ENCODE peak calls at places on chromosomes 5 and 9, in five cellular contexts. A, R, Q, V and Z are unnamed samples.

GRCh38 chr9:3498691-3499090 is 27.1 kb downstream of the RFX3 start:
- DNase-seq in A (no peak), R (no peak), Q (no peak), V (no peak), Z (no peak)

GRCh38 chr9:4486176-4486575 is 4.1 kb upstream of the SLC1A1 start:
- DNase-seq in A (no peak), R (no peak), Q (no peak), V (peak; percentile 25), Z (no peak)

GRCh38 chr5:115962565-115963402 is 509 bp downstream of the LVRN start:
- DNase-seq in A (no peak), R (no peak), Q (no peak), V (no peak), Z (no peak)

GRCh38 chr5:177405805-177406204 is 3.6 kb downstream of the F12 start:
- DNase-seq in A (no peak), R (no peak), Q (no peak), V (no peak), Z (no peak)

GRCh38 chr9:93028448-93029006 is 30.0 kb upstream of the SUSD3 start:
- DNase-seq in A (no peak), R (no peak), Q (no peak), V (peak; percentile 91), Z (peak; percentile 87)

GRCh38 chr9:22040760-22041159 is 31.7 kb upstream of the CDKN2B start:
- DNase-seq in A (no peak), R (no peak), Q (peak; percentile 73), V (no peak), Z (no peak)

GRCh38 chr5:133842846-133843725 is 125.3 kb downstream of the C5orf15 start:
- DNase-seq in A (no peak), R (no peak), Q (no peak), V (no peak), Z (no peak)

GRCh38 chr9:136546697-136547481 is 1.0 kb upstream of the NOTCH1 start:
- DNase-seq in A (no peak), R (peak; percentile 24), Q (peak; percentile 54), V (peak; percentile 42), Z (peak; percentile 78)

GRCh38 chr5:116574682-116575634 is at the start of gene SEMA6A:
- DNase-seq in A (peak; percentile 83), R (peak; percentile 92), Q (peak; percentile 81), V (no peak), Z (no peak)

GRCh38 chr5:76292923-76293322 is 110.2 kb upstream of the IQGAP2 start:
- DNase-seq in A (no peak), R (no peak), Q (no peak), V (no peak), Z (no peak)

GRCh38 chr5:67221487-67222242 is 25.1 kb upstream of the CD180 start:
- DNase-seq in A (no peak), R (no peak), Q (no peak), V (peak; percentile 35), Z (peak; percentile 59)

GRCh38 chr5:68239485-68239884 is 23.9 kb downstream of the PIK3R1 start:
- DNase-seq in A (peak; percentile 20), R (no peak), Q (peak; percentile 81), V (peak; percentile 94), Z (peak; percentile 85)

GRCh38 chr5:93404246-93404645 is 176.8 kb downstream of the NR2F1-AS1 start:
- DNase-seq in A (no peak), R (no peak), Q (no peak), V (no peak), Z (no peak)

GRCh38 chr5:60611099-60611719 is 88.8 kb downstream of the DEPDC1B start:
- DNase-seq in A (no peak), R (no peak), Q (no peak), V (no peak), Z (no peak)

GRCh38 chr9:90906316-90907055 is 104.9 kb downstream of the SYK start:
- DNase-seq in A (no peak), R (no peak), Q (peak; percentile 21), V (no peak), Z (no peak)

GRCh38 chr9:23683021-23683431 is 143.0 kb downstream of the ELAVL2 start:
- DNase-seq in A (no peak), R (no peak), Q (no peak), V (no peak), Z (no peak)

GRCh38 chr5:160064979-160065619 is 54.2 kb downstream of the PWWP2A start:
- DNase-seq in A (no peak), R (no peak), Q (no peak), V (no peak), Z (no peak)

GRCh38 chr9:113807173-113808061 is 68.7 kb upstream of the ZNF618 start:
- DNase-seq in A (peak; percentile 78), R (peak; percentile 74), Q (peak; percentile 62), V (peak; percentile 38), Z (peak; percentile 46)

GRCh38 chr5:90519081-90519480 is 10.3 kb downstream of the LYSMD3 start:
- DNase-seq in A (no peak), R (no peak), Q (no peak), V (no peak), Z (no peak)

GRCh38 chr9:14027114-14027812 is 286.7 kb downstream of the NFIB start:
- DNase-seq in A (no peak), R (no peak), Q (no peak), V (no peak), Z (no peak)

GRCh38 chr5:133938932-133939331 is 29.5 kb downstream of the C5orf15 start:
- DNase-seq in A (no peak), R (no peak), Q (no peak), V (no peak), Z (no peak)

GRCh38 chr9:135928074-135928730 is 20.9 kb upstream of the CAMSAP1 start:
- DNase-seq in A (no peak), R (no peak), Q (no peak), V (no peak), Z (no peak)